ENCODE peak calls at places on chromosomes 3 and 15, in four cellular contexts. B is HS-5; V is activated CD4-positive, alpha-beta T cell treated with anti-CD3 and anti-CD28 coated beads for 48 hours; A is dorsolateral prefrontal cortex. H is an unnamed sample.

GRCh38 chr3:142027713-142028112 is 121.6 kb downstream of the TFDP2 start:
- DNase-seq in B (no peak), V (peak; percentile 58), A (no peak), H (no peak)

GRCh38 chr15:33293619-33294309 is 17.0 kb upstream of the RYR3 start:
- DNase-seq in B (no peak), V (no peak), A (no peak), H (no peak)

GRCh38 chr15:76339302-76340197 is 3.0 kb downstream of the ISL2 start:
- DNase-seq in B (no peak), V (no peak), A (no peak), H (no peak)

GRCh38 chr15:71011503-71012155 is 103.6 kb upstream of the THSD4 start:
- DNase-seq in B (peak; percentile 31), V (no peak), A (no peak), H (no peak)

GRCh38 chr15:70088427-70088826 is 9.3 kb downstream of the TLE3 start:
- DNase-seq in B (no peak), V (no peak), A (no peak), H (no peak)

GRCh38 chr3:43879166-43879565 is 188.4 kb downstream of the ABHD5 start:
- DNase-seq in B (no peak), V (peak; percentile 22), A (no peak), H (no peak)

GRCh38 chr3:53708001-53708621 is 138.1 kb downstream of the CHDH start:
- DNase-seq in B (no peak), V (no peak), A (no peak), H (no peak)

GRCh38 chr3:4580346-4581019 is 87.3 kb downstream of the ITPR1 start:
- DNase-seq in B (no peak), V (no peak), A (no peak), H (no peak)

GRCh38 chr3:110731148-110731547 is 340.5 kb upstream of the NECTIN3 start:
- DNase-seq in B (no peak), V (no peak), A (no peak), H (no peak)

GRCh38 chr3:14537590-14538450 is 2.3 kb downstream of the GRIP2 start:
- DNase-seq in B (no peak), V (peak; percentile 39), A (no peak), H (no peak)

GRCh38 chr3:13106308-13106970 is 33.2 kb upstream of the IQSEC1 start:
- DNase-seq in B (no peak), V (no peak), A (no peak), H (no peak)

GRCh38 chr15:88994286-88994685 is 81.1 kb upstream of the MFGE8 start:
- DNase-seq in B (no peak), V (no peak), A (no peak), H (no peak)

GRCh38 chr3:123284399-123285010 is 82.8 kb downstream of the SEC22A start:
- DNase-seq in B (no peak), V (no peak), A (no peak), H (no peak)

GRCh38 chr3:149552700-149553099 is 78.2 kb downstream of the TM4SF4 start:
- DNase-seq in B (no peak), V (no peak), A (no peak), H (no peak)

GRCh38 chr3:52021869-52022268 is 26.2 kb upstream of the RPL29 start:
- DNase-seq in B (no peak), V (no peak), A (no peak), H (no peak)

GRCh38 chr15:99550077-99550476 is 15.7 kb upstream of the MEF2A start:
- DNase-seq in B (no peak), V (peak; percentile 46), A (no peak), H (no peak)

GRCh38 chr15:40333922-40334492 is 6.7 kb downstream of the CCDC9B start:
- DNase-seq in B (no peak), V (peak; percentile 59), A (no peak), H (peak; percentile 31)

GRCh38 chr3:64242435-64242834 is 17.2 kb upstream of the PRICKLE2 start:
- DNase-seq in B (no peak), V (no peak), A (no peak), H (no peak)

GRCh38 chr3:157248590-157249425 is 88.9 kb upstream of the CCNL1 start:
- DNase-seq in B (peak; percentile 46), V (no peak), A (no peak), H (peak; percentile 4)

GRCh38 chr15:59349715-59350420 is 22.8 kb downstream of the MYO1E start:
- DNase-seq in B (peak; percentile 82), V (peak; percentile 38), A (no peak), H (no peak)

GRCh38 chr3:46923559-46924350 is 46.2 kb downstream of the PTH1R start:
- DNase-seq in B (no peak), V (peak; percentile 53), A (peak; percentile 33), H (no peak)

GRCh38 chr15:68391084-68391483 is 40.9 kb downstream of the ITGA11 start:
- DNase-seq in B (no peak), V (no peak), A (no peak), H (no peak)

GRCh38 chr3:30004481-30004880 is 601.9 kb upstream of the TGFBR2 start:
- DNase-seq in B (no peak), V (no peak), A (no peak), H (no peak)

GRCh38 chr3:117761992-117762944 is 1052.7 kb downstream of the TUSC7 start:
- DNase-seq in B (no peak), V (no peak), A (no peak), H (no peak)

GRCh38 chr3:146817705-146818104 is 212.6 kb upstream of the PLSCR5 start:
- DNase-seq in B (peak; percentile 40), V (no peak), A (peak; percentile 23), H (no peak)

GRCh38 chr15:73318463-73319351 is 50.1 kb downstream of the HCN4 start:
- DNase-seq in B (no peak), V (no peak), A (peak; percentile 51), H (peak; percentile 22)

GRCh38 chr3:187738400-187739124 is 6.7 kb downstream of the BCL6 start:
- DNase-seq in B (peak; percentile 85), V (peak; percentile 82), A (peak; percentile 90), H (peak; percentile 83)

GRCh38 chr15:32861741-32862140 is 143.9 kb downstream of the GREM1 start:
- DNase-seq in B (no peak), V (no peak), A (no peak), H (peak; percentile 8)

GRCh38 chr15:65344909-65345275 is 32.9 kb downstream of the IGDCC3 start:
- DNase-seq in B (no peak), V (no peak), A (no peak), H (no peak)

H was measured in amygdala.